ENCODE peak calls at places on chromosome 7, in five cellular contexts. C, G, H, U and L are unnamed samples.

GRCh38 chr7:36986429-36987362 is 262.4 kb upstream of the AOAH start:
- DNase-seq in G (peak; percentile 28), C (peak; percentile 46), H (peak; percentile 69), U (peak; percentile 66), L (peak; percentile 73)

GRCh38 chr7:128755816-128756476 is 16.8 kb downstream of the CALU start:
- DNase-seq in G (no peak), U (no peak), C (no peak), H (no peak), L (no peak)

GRCh38 chr7:105943486-105943885 is 19.6 kb upstream of the CDHR3 start:
- DNase-seq in G (no peak), C (no peak), H (no peak), U (no peak), L (no peak)

GRCh38 chr7:39228946-39229345 is 251.2 kb downstream of the POU6F2 start:
- DNase-seq in C (no peak), U (no peak), H (no peak), G (no peak), L (no peak)

GRCh38 chr7:10973061-10973941 is at the start of gene PHF14:
- DNase-seq in H (peak; percentile 98), G (peak; percentile 89), C (peak; percentile 88), U (peak; percentile 98), L (peak; percentile 96)

GRCh38 chr7:97971120-97971989 is 18.6 kb downstream of the OCM2 start:
- DNase-seq in H (no peak), G (no peak), C (no peak), U (no peak), L (no peak)

GRCh38 chr7:148274118-148274517 is 316.4 kb upstream of the C7orf33 start:
- DNase-seq in U (no peak), C (no peak), G (no peak), H (no peak), L (no peak)

GRCh38 chr7:409344-410281 is 110.0 kb downstream of the PDGFA start:
- DNase-seq in C (no peak), H (no peak), G (no peak), U (peak; percentile 36), L (no peak)

GRCh38 chr7:130838738-130839137 is 104.7 kb upstream of the KLF14 start:
- DNase-seq in H (no peak), U (no peak), G (no peak), C (no peak), L (no peak)

GRCh38 chr7:87709258-87709657 is 81.1 kb downstream of the RUNDC3B start:
- DNase-seq in C (no peak), U (no peak), H (no peak), G (no peak), L (no peak)

GRCh38 chr7:64618785-64619456 is 47.0 kb upstream of the ZNF107 start:
- DNase-seq in U (no peak), H (peak; percentile 18), G (no peak), C (no peak), L (no peak)

GRCh38 chr7:4738711-4739527 is 36.5 kb upstream of the AP5Z1 start:
- DNase-seq in H (peak; percentile 80), C (no peak), G (no peak), U (no peak), L (no peak)

GRCh38 chr7:101990811-101991418 is 173.5 kb downstream of the CUX1 start:
- DNase-seq in H (no peak), G (no peak), U (no peak), C (no peak), L (no peak)

GRCh38 chr7:33459340-33459751 is 330.0 kb downstream of the BBS9 start:
- DNase-seq in C (no peak), H (peak; percentile 26), G (no peak), U (no peak), L (no peak)

GRCh38 chr7:135740868-135741267 is 7.7 kb downstream of the FAM180A start:
- DNase-seq in U (no peak), C (no peak), G (no peak), H (no peak), L (no peak)

GRCh38 chr7:147279516-147279915 is 1162.9 kb downstream of the CNTNAP2 start:
- DNase-seq in G (no peak), H (no peak), U (no peak), C (no peak), L (no peak)

GRCh38 chr7:128891942-128892269 is 18.6 kb downstream of the KCP start:
- DNase-seq in U (no peak), H (peak; percentile 6), G (no peak), C (no peak), L (no peak)

GRCh38 chr7:85237721-85238120 is 50.9 kb upstream of the SEMA3D start:
- DNase-seq in C (no peak), H (no peak), G (no peak), U (no peak), L (no peak)

GRCh38 chr7:11298220-11298619 is 324.5 kb downstream of the PHF14 start:
- DNase-seq in U (no peak), C (no peak), G (no peak), H (no peak), L (no peak)

GRCh38 chr7:93228302-93228701 is 2.0 kb upstream of the HEPACAM2 start:
- DNase-seq in U (no peak), C (no peak), G (no peak), H (peak; percentile 12), L (no peak)

GRCh38 chr7:38451840-38452239 is 178.4 kb upstream of the TARP start:
- DNase-seq in H (no peak), U (no peak), G (no peak), C (no peak), L (no peak)

GRCh38 chr7:140017034-140017433 is 45.7 kb downstream of the PARP12 start:
- DNase-seq in C (no peak), G (no peak), U (no peak), H (no peak), L (no peak)

GRCh38 chr7:71488308-71488707 is 356.4 kb downstream of the GALNT17 start:
- DNase-seq in G (no peak), H (no peak), U (no peak), C (no peak), L (no peak)

GRCh38 chr7:7793921-7794320 is 75.5 kb upstream of the RPA3 start:
- DNase-seq in G (no peak), C (no peak), U (no peak), H (no peak), L (no peak)

GRCh38 chr7:98085674-98086073 is 21.0 kb upstream of the LMTK2 start:
- DNase-seq in U (no peak), G (no peak), H (no peak), C (no peak), L (no peak)

GRCh38 chr7:96870934-96871333 is 134.4 kb upstream of the DLX6 start:
- DNase-seq in U (no peak), C (no peak), H (no peak), G (no peak), L (no peak)

GRCh38 chr7:111642373-111642772 is 80.1 kb upstream of the IMMP2L start:
- DNase-seq in G (no peak), C (no peak), H (no peak), U (no peak), L (no peak)

GRCh38 chr7:148916186-148916585 is 32.1 kb upstream of the EZH2 start:
- DNase-seq in H (no peak), C (no peak), U (no peak), G (no peak), L (no peak)

GRCh38 chr7:114648680-114649079 is 234.1 kb downstream of the FOXP2 start:
- DNase-seq in C (no peak), G (no peak), U (no peak), H (no peak), L (no peak)

GRCh38 chr7:121531175-121532070 is 135.3 kb upstream of the FAM3C start:
- DNase-seq in C (no peak), U (no peak), H (no peak), G (no peak), L (no peak)

GRCh38 chr7:66145404-66145843 is 30.8 kb downstream of the CRCP start:
- DNase-seq in G (no peak), H (peak; percentile 76), U (no peak), C (no peak), L (no peak)
- TF ChIP-seq CTCF in G (no peak), H (no peak), U (no peak), C (no peak), L (no peak)

GRCh38 chr7:24819916-24820689 is 62.8 kb upstream of the GSDME start:
- DNase-seq in C (peak; percentile 52), G (peak; percentile 30), H (peak; percentile 87), U (peak; percentile 80), L (peak; percentile 48)

GRCh38 chr7:24824896-24825295 is 67.6 kb upstream of the GSDME start:
- DNase-seq in C (no peak), U (no peak), H (no peak), G (no peak), L (no peak)

GRCh38 chr7:24824400-24824799 is 67.1 kb upstream of the GSDME start:
- DNase-seq in C (no peak), G (no peak), U (no peak), H (no peak), L (no peak)

GRCh38 chr7:24820730-24821044 is 63.4 kb upstream of the GSDME start:
- DNase-seq in G (no peak), H (no peak), U (no peak), C (no peak), L (no peak)

GRCh38 chr7:24821045-24821853 is 64.0 kb upstream of the GSDME start:
- DNase-seq in C (no peak), G (peak; percentile 49), H (peak; percentile 36), U (peak; percentile 72), L (no peak)
- TF ChIP-seq CTCF in C (no peak), G (no peak), H (peak; percentile 19), U (no peak), L (no peak)

GRCh38 chr7:156666368-156667109 is 26.0 kb downstream of the RNF32 start:
- DNase-seq in G (no peak), U (no peak), C (no peak), H (no peak), L (no peak)

GRCh38 chr7:156669035-156669828 is 28.7 kb downstream of the RNF32 start:
- DNase-seq in H (no peak), C (no peak), U (no peak), G (no peak), L (no peak)

GRCh38 chr7:156667110-156667436 is 26.5 kb downstream of the RNF32 start:
- DNase-seq in G (no peak), H (no peak), U (no peak), C (no peak), L (no peak)

GRCh38 chr7:156665101-156665500 is 24.5 kb downstream of the RNF32 start:
- DNase-seq in C (no peak), G (no peak), U (no peak), H (no peak), L (no peak)

DNA sequence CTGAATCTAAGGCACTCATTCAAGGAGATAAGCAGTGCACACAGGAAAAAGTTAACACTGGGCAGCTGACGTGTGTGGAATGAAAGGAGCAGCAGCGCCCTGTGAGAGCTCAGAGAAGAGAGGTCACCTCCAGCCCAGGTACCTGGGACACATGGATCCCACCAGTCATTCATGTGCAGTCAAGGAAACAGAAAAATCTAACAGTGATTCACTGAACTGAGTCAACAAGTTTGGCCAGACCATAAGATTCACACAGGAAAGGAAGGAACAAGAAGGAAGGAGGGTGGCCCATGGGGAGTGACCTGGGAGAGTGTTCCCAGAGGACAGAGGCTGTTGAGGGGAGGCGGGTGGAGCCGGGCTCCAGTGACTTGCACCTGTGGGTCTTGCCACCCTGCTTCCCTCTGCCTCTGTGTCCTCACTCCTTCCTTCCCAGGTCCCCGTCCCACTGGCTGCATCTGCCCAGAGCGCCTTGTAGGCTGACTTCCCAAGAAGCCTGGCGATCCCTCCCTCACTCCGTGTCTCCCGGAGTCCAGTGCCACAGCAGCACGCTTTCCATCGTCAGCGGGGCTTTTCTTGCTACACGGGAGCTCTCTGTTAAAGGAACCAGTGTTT is 27.7 kb downstream of the RNF32 start:
- DNase-seq in H (no peak), C (no peak), G (no peak), U (no peak), L (no peak)
- TF ChIP-seq CTCF in H (no peak), C (no peak), G (no peak), U (no peak), L (no peak)

GRCh38 chr7:153470004-153470671 is 582.1 kb upstream of the DPP6 start:
- DNase-seq in H (no peak), U (no peak), G (no peak), C (no peak), L (no peak)
- TF ChIP-seq CTCF in H (no peak), U (no peak), G (no peak), C (no peak), L (no peak)